ENCODE peak calls at places on chromosomes 3 and 15, in eight cellular contexts. W is heart left ventricle, Q is transverse colon, G is fibroblast of lung, H is body of pancreas, C is left lung, J is HepG2, D is tibial nerve. X is an unnamed sample.

GRCh38 chr3:133753779-133754164 is 7.6 kb downstream of the TF start:
- DNase-seq in W (no peak), Q (no peak), G (no peak), H (no peak), C (no peak), J (no peak), D (no peak), X (no peak)

GRCh38 chr3:73569246-73569760 is 55.4 kb downstream of the PDZRN3 start:
- DNase-seq in W (no peak), Q (no peak), G (no peak), H (no peak), C (no peak), J (no peak), D (no peak), X (no peak)

GRCh38 chr15:40272713-40273056 is 10.2 kb downstream of the ANKRD63 start:
- DNase-seq in W (no peak), Q (no peak), G (no peak), H (no peak), C (no peak), J (peak; percentile 27), D (no peak), X (peak; percentile 47)

GRCh38 chr3:122857019-122857418 is 62.1 kb downstream of the SLC49A4 start:
- DNase-seq in W (no peak), Q (no peak), G (peak; percentile 6), H (no peak), C (no peak), J (no peak), D (no peak), X (no peak)

GRCh38 chr3:27253831-27254230 is 115.4 kb downstream of the NEK10 start:
- DNase-seq in W (no peak), Q (peak; percentile 38), G (peak; percentile 45), H (peak; percentile 21), C (peak; percentile 37), J (peak; percentile 25), D (no peak), X (no peak)

GRCh38 chr15:44620081-44620480 is 43.4 kb downstream of the SPG11 start:
- DNase-seq in W (no peak), Q (no peak), G (no peak), H (no peak), C (no peak), J (no peak), D (no peak), X (no peak)

GRCh38 chr15:47429376-47429775 is 287.9 kb upstream of the SEMA6D start:
- DNase-seq in W (no peak), Q (no peak), G (peak; percentile 76), H (no peak), C (no peak), J (no peak), D (no peak), X (no peak)

GRCh38 chr15:91275844-91276243 is 175.8 kb downstream of the SV2B start:
- DNase-seq in W (no peak), Q (no peak), G (no peak), H (no peak), C (no peak), J (no peak), D (no peak), X (no peak)

GRCh38 chr3:69065318-69065964 is 13.3 kb upstream of the TMF1 start:
- DNase-seq in W (no peak), Q (no peak), G (no peak), H (no peak), C (no peak), J (no peak), D (no peak), X (no peak)

GRCh38 chr3:169812124-169812843 is 386 bp upstream of the LRRIQ4 start:
- DNase-seq in W (peak; percentile 81), Q (peak; percentile 72), G (peak; percentile 79), H (peak; percentile 65), C (peak; percentile 69), J (no peak), D (peak; percentile 22), X (peak; percentile 33)

DNA sequence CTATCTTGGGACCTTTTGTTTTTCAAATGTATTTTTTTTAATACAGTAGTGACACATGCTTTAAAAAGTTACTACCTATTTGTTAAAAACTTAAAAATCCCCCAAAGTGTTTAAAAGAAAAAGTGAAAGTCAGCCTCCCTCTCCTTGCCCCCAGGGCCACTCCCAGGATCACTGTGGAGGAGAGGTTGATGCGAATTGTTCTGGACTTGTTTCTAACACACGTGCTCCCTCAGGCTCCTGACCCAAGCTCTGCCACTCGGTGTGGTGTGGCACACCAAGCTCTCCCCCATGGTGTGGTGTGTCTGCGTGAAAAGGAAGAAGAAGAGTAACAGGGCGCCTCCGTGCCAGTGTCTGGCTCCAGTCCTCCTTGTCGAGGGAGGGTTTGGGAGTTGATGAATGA is 93.5 kb downstream of the CHCHD6 start:
- DNase-seq in W (no peak), Q (no peak), G (no peak), H (no peak), C (no peak), J (no peak), D (no peak), X (no peak)
- H3K4me3 ChIP-seq in W (no peak overlapping the region), Q (no peak overlapping the region), G (no peak overlapping the region), H (no peak overlapping the region), C (no peak overlapping the region), J (no peak overlapping the region), D (no peak overlapping the region), X (no peak overlapping the region)

GRCh38 chr3:839981-840380 is 252.8 kb upstream of the CNTN6 start:
- DNase-seq in W (no peak), Q (no peak), G (no peak), H (no peak), C (no peak), J (no peak), D (no peak), X (no peak)

GRCh38 chr3:834679-835078 is 258.1 kb upstream of the CNTN6 start:
- DNase-seq in W (no peak), Q (no peak), G (no peak), H (no peak), C (no peak), J (no peak), D (no peak), X (no peak)

GRCh38 chr3:835096-835495 is 257.7 kb upstream of the CNTN6 start:
- DNase-seq in W (no peak), Q (no peak), G (no peak), H (no peak), C (no peak), J (no peak), D (no peak), X (no peak)
- TF ChIP-seq CTCF in W (no peak), Q (no peak), G (no peak), H (no peak), C (no peak), J (no peak), D (no peak), X (no peak)

GRCh38 chr3:51391566-51392300 is 648 bp downstream of the RBM15B start:
- DNase-seq in W (peak; percentile 56), Q (peak; percentile 31), G (peak; percentile 54), H (peak; percentile 39), C (no peak), J (no peak), D (no peak), X (no peak)

GRCh38 chr3:51393096-51393495 is 2.0 kb downstream of the RBM15B start:
- DNase-seq in W (no peak), Q (no peak), G (no peak), H (no peak), C (no peak), J (no peak), D (no peak), X (no peak)

GRCh38 chr3:51391075-51391565 is at the start of gene RBM15B:
- DNase-seq in W (peak; percentile 99), Q (peak; percentile 98), G (peak; percentile 95), H (peak; percentile 99), C (peak; percentile 99), J (peak; percentile 90), D (peak; percentile 97), X (peak; percentile 97)

GRCh38 chr3:51393564-51393963 is 2.5 kb downstream of the RBM15B start:
- DNase-seq in W (no peak), Q (no peak), G (no peak), H (no peak), C (no peak), J (no peak), D (no peak), X (no peak)

DNA sequence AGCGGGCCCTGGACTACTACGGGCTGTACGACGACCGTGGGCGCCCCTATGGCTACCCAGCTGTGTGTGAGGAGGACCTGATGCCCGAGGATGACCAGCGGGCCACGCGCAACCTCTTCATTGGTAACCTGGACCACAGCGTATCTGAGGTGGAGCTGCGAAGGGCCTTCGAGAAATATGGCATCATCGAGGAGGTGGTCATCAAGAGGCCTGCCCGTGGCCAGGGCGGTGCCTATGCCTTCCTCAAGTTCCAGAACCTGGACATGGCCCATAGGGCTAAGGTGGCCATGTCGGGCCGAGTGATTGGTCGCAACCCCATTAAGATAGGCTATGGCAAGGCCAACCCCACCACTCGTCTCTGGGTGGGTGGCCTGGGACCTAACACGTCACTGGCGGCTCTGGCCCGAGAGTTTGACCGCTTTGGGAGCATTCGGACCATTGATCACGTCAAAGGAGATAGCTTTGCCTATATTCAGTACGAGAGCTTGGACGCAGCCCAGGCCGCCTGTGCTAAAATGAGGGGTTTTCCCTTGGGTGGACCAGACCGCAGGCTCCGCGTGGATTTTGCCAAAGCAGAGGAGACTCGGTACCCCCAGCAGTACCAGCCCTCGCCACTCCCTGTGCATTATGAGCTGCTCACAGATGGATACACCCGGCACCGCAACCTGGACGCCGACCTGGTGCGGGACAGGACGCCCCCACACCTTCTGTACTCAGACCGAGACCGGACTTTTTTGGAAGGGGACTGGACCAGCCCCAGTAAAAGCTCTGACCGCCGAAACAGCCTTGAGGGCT is 1.4 kb downstream of the RBM15B start:
- DNase-seq in W (peak; percentile 36), Q (no peak), G (no peak), H (no peak), C (no peak), J (no peak), D (no peak), X (no peak)
- H3K27ac ChIP-seq in W (peak overlapping the region; percentile 89), Q (peak overlapping the region; percentile 94), G (no peak overlapping the region), H (peak overlapping the region; percentile 87), C (peak overlapping the region; percentile 79), J (no peak overlapping the region), D (peak overlapping the region; percentile 89), X (peak overlapping the region; percentile 84)

GRCh38 chr3:112132554-112132953 is 494 bp downstream of the GCSAM start:
- DNase-seq in W (no peak), Q (no peak), G (no peak), H (no peak), C (no peak), J (no peak), D (no peak), X (no peak)
- H3K4me3 ChIP-seq in W (no peak overlapping the region), Q (no peak overlapping the region), G (no peak overlapping the region), H (no peak overlapping the region), C (no peak overlapping the region), J (no peak overlapping the region), D (no peak overlapping the region), X (no peak overlapping the region)

GRCh38 chr3:172094621-172095557 is 55.5 kb downstream of the FNDC3B start:
- DNase-seq in W (no peak), Q (peak; percentile 49), G (peak; percentile 49), H (no peak), C (no peak), J (no peak), D (no peak), X (no peak)
- TF ChIP-seq CTCF in W (no peak), Q (no peak), G (no peak), H (no peak), C (no peak), J (no peak), D (no peak), X (no peak)

GRCh38 chr3:159988617-159989251 is at the start of gene IL12A:
- DNase-seq in W (peak; percentile 81), Q (peak; percentile 90), G (peak; percentile 62), H (peak; percentile 72), C (peak; percentile 85), J (peak; percentile 59), D (peak; percentile 34), X (peak; percentile 60)
- H3K27ac ChIP-seq in W (peak within 1 kb of the TSS; percentile 34), Q (peak within 1 kb of the TSS; percentile 57), G (peak within 1 kb of the TSS; percentile 56), H (peak within 1 kb of the TSS; percentile 45), C (no peak within 1 kb of the TSS), J (no peak within 1 kb of the TSS), D (no peak within 1 kb of the TSS), X (peak within 1 kb of the TSS; percentile 80)